ENCODE peak calls at places on chromosomes 6 and 20, in four cellular contexts. One of them, this sample, is unnamed.

GRCh38 chr6:131945971-131946370 is 5.2 kb downstream of the CCN2 start:
- DNase-seq in mesendoderm: no peak
- DNase-seq in H1: no peak
- DNase-seq in IMR-90: no peak
- DNase-seq in this sample: no peak

GRCh38 chr20:2162823-2163166 is 61.2 kb downstream of the STK35 start:
- DNase-seq in mesendoderm: no peak
- DNase-seq in H1: no peak
- DNase-seq in IMR-90: no peak
- DNase-seq in this sample: no peak

GRCh38 chr6:126300735-126301134 is 39.2 kb upstream of the CENPW start:
- DNase-seq in mesendoderm: no peak
- DNase-seq in H1: no peak
- DNase-seq in IMR-90: no peak
- DNase-seq in this sample: no peak

GRCh38 chr6:53437557-53438202 is 88.9 kb upstream of the ELOVL5 start:
- DNase-seq in mesendoderm: peak; percentile 78
- DNase-seq in H1: no peak
- DNase-seq in IMR-90: peak; percentile 91
- DNase-seq in this sample: peak; percentile 52

GRCh38 chr6:31582230-31582601 is at the start of gene LTB:
- DNase-seq in mesendoderm: no peak
- DNase-seq in H1: no peak
- DNase-seq in IMR-90: no peak
- DNase-seq in this sample: no peak

GRCh38 chr20:51134405-51134804 is 111.5 kb upstream of the KCNG1 start:
- DNase-seq in mesendoderm: no peak
- DNase-seq in H1: no peak
- DNase-seq in IMR-90: no peak
- DNase-seq in this sample: no peak

GRCh38 chr6:140956567-140957306 is 1176.0 kb upstream of the GJE1 start:
- DNase-seq in mesendoderm: no peak
- DNase-seq in H1: no peak
- DNase-seq in IMR-90: peak; percentile 65
- DNase-seq in this sample: no peak

GRCh38 chr20:57238089-57238488 is 28.4 kb downstream of the BMP7 start:
- DNase-seq in mesendoderm: no peak
- DNase-seq in H1: no peak
- DNase-seq in IMR-90: no peak
- DNase-seq in this sample: no peak

GRCh38 chr20:54208492-54209044 is 681 bp downstream of the PFDN4 start:
- DNase-seq in mesendoderm: peak; percentile 47
- DNase-seq in H1: no peak
- DNase-seq in IMR-90: peak; percentile 63
- DNase-seq in this sample: no peak

GRCh38 chr6:20835315-20836010 is 301.2 kb downstream of the CDKAL1 start:
- DNase-seq in mesendoderm: no peak
- DNase-seq in H1: no peak
- DNase-seq in IMR-90: no peak
- DNase-seq in this sample: no peak

GRCh38 chr20:48661575-48662473 is 166.0 kb downstream of the PREX1 start:
- DNase-seq in mesendoderm: no peak
- DNase-seq in H1: no peak
- DNase-seq in IMR-90: no peak
- DNase-seq in this sample: no peak

GRCh38 chr6:130997061-130997753 is 65.8 kb downstream of the EPB41L2 start:
- DNase-seq in mesendoderm: peak; percentile 60
- DNase-seq in H1: no peak
- DNase-seq in IMR-90: peak; percentile 56
- DNase-seq in this sample: no peak

GRCh38 chr6:30875244-30876038 is 8.9 kb upstream of the DDR1 start:
- DNase-seq in mesendoderm: peak; percentile 38
- DNase-seq in H1: no peak
- DNase-seq in IMR-90: no peak
- DNase-seq in this sample: no peak

GRCh38 chr20:63495771-63496403 is 3.0 kb downstream of the EEF1A2 start:
- DNase-seq in mesendoderm: peak; percentile 53
- DNase-seq in H1: no peak
- DNase-seq in IMR-90: peak; percentile 28
- DNase-seq in this sample: peak; percentile 75

GRCh38 chr6:81969814-81970213 is 217.3 kb upstream of the TENT5A start:
- DNase-seq in mesendoderm: peak; percentile 49
- DNase-seq in H1: peak; percentile 17
- DNase-seq in IMR-90: no peak
- DNase-seq in this sample: peak; percentile 56

GRCh38 chr6:5293692-5294091 is 32.4 kb downstream of the FARS2 start:
- DNase-seq in mesendoderm: no peak
- DNase-seq in H1: no peak
- DNase-seq in IMR-90: no peak
- DNase-seq in this sample: no peak

DNA sequence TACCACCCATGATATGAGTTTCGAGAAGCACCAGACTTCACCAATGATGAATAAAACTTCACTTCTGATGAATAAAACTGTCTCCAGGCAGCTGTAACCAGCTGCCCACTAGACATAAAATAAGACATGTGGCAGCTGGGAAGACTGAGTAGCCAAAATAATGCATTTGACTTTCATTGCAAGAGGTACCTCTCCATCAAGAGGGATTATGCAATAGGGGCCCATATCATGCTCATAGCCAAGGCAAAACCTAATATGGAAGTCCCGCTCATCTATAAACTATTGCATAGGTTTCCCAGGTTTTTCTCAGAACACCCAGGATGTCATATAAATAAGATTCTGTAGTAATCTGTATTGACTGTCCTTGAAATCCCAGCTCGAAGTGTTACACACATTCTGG is 155.5 kb downstream of the SIM1 start:
- DNase-seq in mesendoderm: no peak
- DNase-seq in H1: no peak
- DNase-seq in IMR-90: no peak
- DNase-seq in this sample: no peak
- H3K56ac ChIP-seq in mesendoderm: no peak overlapping the region
- H3K56ac ChIP-seq in H1: no peak overlapping the region
- H3K56ac ChIP-seq in IMR-90: no peak overlapping the region
- H3K56ac ChIP-seq in this sample: no peak overlapping the region

GRCh38 chr6:137866914-137867684 is at the start of gene TNFAIP3:
- DNase-seq in mesendoderm: peak; percentile 84
- DNase-seq in H1: peak; percentile 50
- DNase-seq in IMR-90: peak; percentile 95
- DNase-seq in this sample: peak; percentile 89

GRCh38 chr6:137868721-137869631 is 1.9 kb downstream of the TNFAIP3 start:
- DNase-seq in mesendoderm: no peak
- DNase-seq in H1: no peak
- DNase-seq in IMR-90: no peak
- DNase-seq in this sample: no peak

GRCh38 chr6:137869781-137870180 is 2.7 kb downstream of the TNFAIP3 start:
- DNase-seq in mesendoderm: no peak
- DNase-seq in H1: no peak
- DNase-seq in IMR-90: no peak
- DNase-seq in this sample: no peak

GRCh38 chr6:137866200-137866913 is 702 bp upstream of the TNFAIP3 start:
- DNase-seq in mesendoderm: peak; percentile 55
- DNase-seq in H1: no peak
- DNase-seq in IMR-90: no peak
- DNase-seq in this sample: no peak

GRCh38 chr6:137867685-137868509 is 838 bp downstream of the TNFAIP3 start:
- DNase-seq in mesendoderm: no peak
- DNase-seq in H1: no peak
- DNase-seq in IMR-90: peak; percentile 37
- DNase-seq in this sample: peak; percentile 54
- H3K27ac ChIP-seq in mesendoderm: no peak overlapping the region
- H3K27ac ChIP-seq in H1: no peak overlapping the region
- H3K27ac ChIP-seq in IMR-90: peak overlapping the region; percentile 70
- H3K27ac ChIP-seq in this sample: no peak overlapping the region

GRCh38 chr20:31661625-31662371 is 24.1 kb downstream of the COX4I2 start:
- DNase-seq in mesendoderm: peak; percentile 89
- DNase-seq in H1: peak; percentile 23
- DNase-seq in IMR-90: peak; percentile 54
- DNase-seq in this sample: peak; percentile 93
- H3K56ac ChIP-seq in mesendoderm: peak overlapping the region; percentile 78
- H3K56ac ChIP-seq in H1: no peak overlapping the region
- H3K56ac ChIP-seq in IMR-90: peak overlapping the region; percentile 81
- H3K56ac ChIP-seq in this sample: no peak overlapping the region

DNA sequence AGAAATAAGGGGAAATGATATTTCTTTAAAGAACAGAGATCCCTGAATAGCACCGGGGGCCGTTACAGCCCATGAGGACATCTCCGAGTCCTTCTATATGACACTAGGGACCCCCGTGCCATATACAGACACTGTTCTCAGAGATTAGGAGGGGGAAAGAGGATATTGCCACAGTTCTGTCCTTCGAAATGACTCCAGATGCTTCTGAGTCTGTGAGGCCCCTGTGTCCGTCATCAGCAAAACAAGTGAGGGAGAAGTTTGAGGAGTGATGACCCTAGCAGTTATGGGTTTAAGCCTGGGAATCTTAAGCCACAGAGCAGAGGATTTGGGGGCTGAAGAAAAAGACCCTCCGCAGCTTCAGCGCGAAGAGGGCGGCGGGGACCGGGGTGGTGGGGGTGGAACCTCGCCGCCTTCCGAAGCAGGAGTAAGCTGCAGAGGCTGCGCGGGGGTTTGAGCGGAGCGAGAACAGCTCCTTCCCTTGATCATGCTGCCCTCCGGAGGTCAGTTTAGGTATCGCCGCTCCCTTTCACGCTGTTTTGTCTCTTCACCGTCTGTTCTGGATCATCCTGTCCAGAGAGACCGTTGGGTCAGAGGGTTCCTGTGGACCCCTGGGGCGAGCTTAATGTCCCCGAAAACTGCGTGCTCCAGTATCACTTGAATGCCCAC is 23.6 kb downstream of the VPS52 start:
- DNase-seq in mesendoderm: peak; percentile 90
- DNase-seq in H1: peak; percentile 75
- DNase-seq in IMR-90: peak; percentile 81
- DNase-seq in this sample: peak; percentile 90
- H3K27ac ChIP-seq in mesendoderm: no peak overlapping the region
- H3K27ac ChIP-seq in H1: no peak overlapping the region
- H3K27ac ChIP-seq in IMR-90: peak overlapping the region; percentile 84
- H3K27ac ChIP-seq in this sample: no peak overlapping the region

DNA sequence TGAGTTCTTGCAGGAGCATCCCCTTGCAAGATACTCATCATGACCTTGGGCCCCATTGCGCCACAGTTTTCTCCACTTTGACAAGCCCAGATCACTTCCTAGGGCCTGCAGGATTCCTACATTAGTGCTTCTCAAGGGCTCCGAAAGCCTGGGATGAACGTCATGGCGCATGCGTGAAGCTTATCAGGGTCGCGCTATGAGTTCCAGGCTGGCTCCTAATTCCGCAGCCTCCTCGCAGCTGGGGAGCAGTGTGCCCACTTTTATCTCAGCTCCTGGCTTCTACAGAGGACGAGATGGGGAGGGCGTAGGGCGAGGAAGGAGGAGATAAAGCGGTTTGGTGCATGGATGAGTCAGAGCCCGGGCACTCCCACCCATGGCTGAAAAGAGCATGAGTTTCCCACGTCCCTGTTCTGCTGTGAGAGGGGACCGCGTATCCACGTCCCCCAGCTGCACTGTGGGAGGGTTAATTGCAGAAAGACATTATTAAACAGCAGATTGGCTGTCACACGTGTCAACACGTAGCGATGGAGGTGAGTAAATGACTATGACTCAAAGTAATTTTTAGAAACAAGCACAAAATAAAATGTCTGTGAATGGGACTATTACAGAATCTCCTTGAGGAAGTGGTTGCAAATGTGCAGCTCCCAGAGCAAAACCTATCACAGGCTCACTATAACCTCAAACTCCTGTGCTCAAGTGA is 72.9 kb upstream of the DSP start:
- DNase-seq in mesendoderm: peak; percentile 38
- DNase-seq in H1: no peak
- DNase-seq in IMR-90: peak; percentile 66
- DNase-seq in this sample: no peak
- H3K56ac ChIP-seq in mesendoderm: no peak overlapping the region
- H3K56ac ChIP-seq in H1: no peak overlapping the region
- H3K56ac ChIP-seq in IMR-90: no peak overlapping the region
- H3K56ac ChIP-seq in this sample: no peak overlapping the region

DNA sequence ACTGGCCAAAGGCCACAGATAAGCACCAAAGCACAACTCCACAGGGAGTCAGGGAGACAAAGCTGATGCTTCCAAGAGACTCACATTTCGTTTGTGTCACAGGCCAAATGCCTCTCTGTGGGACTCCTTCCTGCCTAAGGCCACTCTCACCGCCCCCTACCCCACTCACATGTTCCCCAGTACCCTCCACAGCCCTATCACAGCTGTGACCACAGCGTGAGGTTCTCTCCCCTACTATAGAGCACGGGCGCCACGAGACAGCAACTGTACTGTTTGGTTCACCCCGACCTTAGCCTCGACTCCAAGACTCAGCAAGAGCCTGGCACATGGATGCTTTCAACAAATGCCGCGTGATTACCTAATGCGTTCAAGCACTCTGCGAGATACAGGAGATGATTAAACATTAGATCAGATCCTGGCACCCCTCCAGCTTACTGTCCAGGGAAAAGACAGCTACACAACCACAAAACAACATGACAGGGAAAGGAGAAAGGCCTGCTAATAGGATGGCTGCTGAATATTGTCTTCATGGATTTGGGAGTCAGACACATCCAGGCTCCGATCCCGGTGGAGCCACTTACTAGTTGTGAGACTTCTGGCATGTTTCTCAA is 105.5 kb downstream of the AGPAT4 start:
- DNase-seq in mesendoderm: peak; percentile 95
- DNase-seq in H1: no peak
- DNase-seq in IMR-90: peak; percentile 99
- DNase-seq in this sample: peak; percentile 45
- H3K27ac ChIP-seq in mesendoderm: peak overlapping the region; percentile 4
- H3K27ac ChIP-seq in H1: no peak overlapping the region
- H3K27ac ChIP-seq in IMR-90: peak overlapping the region; percentile 49
- H3K27ac ChIP-seq in this sample: no peak overlapping the region

GRCh38 chr6:1178590-1178989 is 133.3 kb upstream of the FOXQ1 start:
- DNase-seq in mesendoderm: no peak
- DNase-seq in H1: no peak
- DNase-seq in IMR-90: no peak
- DNase-seq in this sample: no peak
- H3K56ac ChIP-seq in mesendoderm: no peak overlapping the region
- H3K56ac ChIP-seq in H1: no peak overlapping the region
- H3K56ac ChIP-seq in IMR-90: no peak overlapping the region
- H3K56ac ChIP-seq in this sample: no peak overlapping the region

This sample was measured in H9.